ENCODE peak calls at places on chromosomes 1 and 21, in ten cellular contexts. M is heart left ventricle; E is uterus; T is CD8-positive, alpha-beta memory T cell; F is cardiac muscle cell; R is GM23338; A is GM23248; W is fibroblast of villous mesenchyme; I is cardiac fibroblast; U is tibial artery. G is an unnamed sample.

GRCh38 chr1:162323023-162323422 is 53.6 kb downstream of the SPATA46 start:
- DNase-seq in M (no peak), E (no peak), T (no peak), F (no peak), R (no peak), A (peak; percentile 42), W (no peak), I (no peak), U (no peak), G (no peak)

GRCh38 chr1:164369698-164370365 is 189.2 kb upstream of the PBX1 start:
- DNase-seq in M (peak; percentile 18), E (peak; percentile 15), T (no peak), F (no peak), R (no peak), A (no peak), W (peak; percentile 1), I (no peak), U (no peak), G (no peak)

GRCh38 chr1:213989740-213990472 is 2.1 kb downstream of the PROX1 start:
- DNase-seq in M (no peak), E (peak; percentile 52), T (no peak), F (no peak), R (peak; percentile 39), A (no peak), W (no peak), I (no peak), U (no peak), G (no peak)

GRCh38 chr1:53706356-53706755 is 32.6 kb downstream of the GLIS1 start:
- DNase-seq in M (no peak), E (no peak), T (no peak), F (no peak), R (no peak), A (no peak), W (no peak), I (no peak), U (no peak), G (no peak)

GRCh38 chr1:94609619-94610018 is 68.1 kb upstream of the F3 start:
- DNase-seq in M (no peak), E (no peak), T (no peak), F (no peak), R (no peak), A (no peak), W (no peak), I (no peak), U (no peak), G (no peak)

GRCh38 chr1:210755991-210756669 is 377.8 kb downstream of the KCNH1 start:
- DNase-seq in M (no peak), E (no peak), T (no peak), F (no peak), R (no peak), A (no peak), W (no peak), I (no peak), U (no peak), G (no peak)

GRCh38 chr1:117644696-117645311 is 39.0 kb downstream of the TENT5C start:
- DNase-seq in M (no peak), E (no peak), T (peak; percentile 36), F (no peak), R (no peak), A (no peak), W (no peak), I (no peak), U (no peak), G (no peak)

GRCh38 chr1:53771648-53772047 is 32.7 kb upstream of the GLIS1 start:
- DNase-seq in M (no peak), E (no peak), T (no peak), F (peak; percentile 60), R (no peak), A (peak; percentile 87), W (peak; percentile 94), I (peak; percentile 90), U (no peak), G (no peak)

GRCh38 chr1:65971547-65971946 is 178.9 kb downstream of the PDE4B start:
- DNase-seq in M (no peak), E (no peak), T (no peak), F (peak; percentile 32), R (no peak), A (peak; percentile 56), W (no peak), I (peak; percentile 29), U (no peak), G (no peak)

GRCh38 chr21:35027558-35028450 is 21.3 kb downstream of the RUNX1 start:
- DNase-seq in M (no peak), E (no peak), T (no peak), F (no peak), R (peak; percentile 14), A (peak; percentile 12), W (no peak), I (no peak), U (no peak), G (no peak)
- H3K4me3 ChIP-seq in M (no peak overlapping the region), E (no peak overlapping the region), T (peak overlapping the region; percentile 35), F (no peak overlapping the region), R (no peak overlapping the region), A (no peak overlapping the region), W (no peak overlapping the region), I (no peak overlapping the region), U (no peak overlapping the region), G (no peak overlapping the region)

GRCh38 chr1:9410737-9411297 is 118.1 kb downstream of the SPSB1 start:
- DNase-seq in M (no peak), E (no peak), T (no peak), F (peak; percentile 86), R (peak; percentile 25), A (peak; percentile 38), W (peak; percentile 99), I (peak; percentile 32), U (no peak), G (no peak)

GRCh38 chr1:9416506-9416905 is 122.8 kb upstream of the SLC25A33 start:
- DNase-seq in M (no peak), E (no peak), T (no peak), F (no peak), R (no peak), A (no peak), W (no peak), I (no peak), U (no peak), G (no peak)

GRCh38 chr1:9416918-9417500 is 122.3 kb upstream of the SLC25A33 start:
- DNase-seq in M (no peak), E (no peak), T (no peak), F (no peak), R (no peak), A (no peak), W (no peak), I (no peak), U (no peak), G (no peak)

GRCh38 chr1:9413877-9414213 is 121.2 kb downstream of the SPSB1 start:
- DNase-seq in M (peak; percentile 52), E (peak; percentile 77), T (no peak), F (no peak), R (no peak), A (no peak), W (no peak), I (no peak), U (no peak), G (no peak)

GRCh38 chr1:9413143-9413876 is 120.6 kb downstream of the SPSB1 start:
- DNase-seq in M (peak; percentile 80), E (peak; percentile 78), T (peak; percentile 37), F (peak; percentile 94), R (peak; percentile 52), A (peak; percentile 83), W (peak; percentile 97), I (peak; percentile 84), U (peak; percentile 91), G (peak; percentile 58)
- H3K4me3 ChIP-seq in M (no peak overlapping the region), E (no peak overlapping the region), T (peak overlapping the region; percentile 55), F (no peak overlapping the region), R (no peak overlapping the region), A (peak overlapping the region; percentile 28), W (no peak overlapping the region), I (no peak overlapping the region), U (no peak overlapping the region), G (no peak overlapping the region)

GRCh38 chr1:234954613-234955012 is 174.0 kb downstream of the TOMM20 start:
- DNase-seq in M (no peak), E (no peak), T (no peak), F (no peak), R (no peak), A (no peak), W (no peak), I (no peak), U (no peak), G (no peak)
- H3K4me3 ChIP-seq in M (no peak overlapping the region), E (no peak overlapping the region), T (no peak overlapping the region), F (no peak overlapping the region), R (no peak overlapping the region), A (no peak overlapping the region), W (no peak overlapping the region), I (no peak overlapping the region), U (no peak overlapping the region), G (no peak overlapping the region)

GRCh38 chr1:24140741-24141181 is 2.2 kb downstream of the IL22RA1 start:
- DNase-seq in M (no peak), E (no peak), T (no peak), F (no peak), R (no peak), A (no peak), W (no peak), I (no peak), U (no peak), G (no peak)

GRCh38 chr1:24141311-24141997 is 1.5 kb downstream of the IL22RA1 start:
- DNase-seq in M (no peak), E (no peak), T (no peak), F (no peak), R (no peak), A (no peak), W (peak; percentile 17), I (no peak), U (no peak), G (no peak)

GRCh38 chr1:24139159-24139489 is 3.8 kb downstream of the IL22RA1 start:
- DNase-seq in M (no peak), E (no peak), T (no peak), F (no peak), R (no peak), A (no peak), W (no peak), I (no peak), U (no peak), G (no peak)

GRCh38 chr1:24139846-24140425 is 3.0 kb downstream of the IL22RA1 start:
- DNase-seq in M (no peak), E (no peak), T (no peak), F (no peak), R (no peak), A (no peak), W (no peak), I (no peak), U (no peak), G (no peak)

DNA sequence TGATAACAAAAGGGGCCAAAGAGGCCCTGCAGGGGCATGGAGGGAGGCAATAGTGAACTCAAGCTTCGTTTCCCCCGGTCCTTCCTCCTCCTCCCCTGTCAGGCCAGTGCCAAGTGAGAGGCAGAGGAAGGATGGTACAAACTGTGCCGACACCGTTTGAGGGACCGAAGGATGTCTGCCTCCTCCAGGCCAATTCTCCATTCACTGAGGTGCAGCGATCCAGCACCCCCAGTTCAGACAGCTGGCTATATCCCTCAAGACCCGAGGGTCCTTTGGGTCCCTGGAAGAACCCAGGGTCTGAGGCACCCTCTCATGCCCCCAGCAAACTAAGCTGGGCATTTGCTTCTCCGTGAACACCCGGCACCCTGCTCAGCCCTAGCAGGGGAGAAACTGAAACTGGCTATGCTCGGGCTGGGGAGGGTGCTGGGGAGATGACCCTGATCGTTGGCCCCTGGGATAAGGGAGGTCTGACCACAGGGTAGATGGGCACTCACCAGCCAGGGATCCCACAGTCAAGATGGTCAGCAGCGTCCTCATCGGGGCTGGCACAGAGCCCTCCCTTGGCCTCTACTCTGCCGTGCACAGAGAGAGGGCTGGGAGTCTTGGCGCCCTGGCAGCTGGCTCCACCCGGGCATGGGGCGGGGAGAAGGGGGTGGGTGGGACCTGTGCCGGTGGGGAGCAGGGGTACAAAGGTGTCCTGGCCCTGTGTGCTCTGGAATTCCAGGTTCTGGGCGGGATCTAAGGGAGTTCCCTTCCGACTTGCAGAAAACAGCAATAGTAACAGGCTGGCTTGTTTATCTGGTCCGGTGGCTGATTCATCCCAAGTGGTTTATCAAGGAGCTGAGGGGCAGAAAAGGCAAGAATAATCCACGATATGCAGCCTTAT is at the start of gene IL22RA1:
- DNase-seq in M (no peak), E (no peak), T (no peak), F (peak; percentile 25), R (no peak), A (peak; percentile 65), W (no peak), I (peak; percentile 19), U (peak; percentile 51), G (no peak)
- H3K4me3 ChIP-seq in M (peak within 1 kb of the TSS; percentile 38), E (peak within 1 kb of the TSS; percentile 22), T (no peak within 1 kb of the TSS), F (no peak within 1 kb of the TSS), R (no peak within 1 kb of the TSS), A (peak within 1 kb of the TSS; percentile 75), W (peak within 1 kb of the TSS; percentile 57), I (peak within 1 kb of the TSS; percentile 19), U (peak within 1 kb of the TSS; percentile 42), G (peak within 1 kb of the TSS; percentile 55)